ENCODE peak calls at places on chromosomes 1 and 21, in five cellular contexts. Y is right lobe of liver, O is NB4, W is uterus, S is lower leg skin. Z is an unnamed sample.

GRCh38 chr1:9146156-9146555 is 17.3 kb upstream of the GPR157 start:
- DNase-seq in Y (no peak), O (no peak), W (no peak), S (no peak), Z (no peak)

GRCh38 chr1:41152622-41153044 is 89.5 kb downstream of the SCMH1 start:
- DNase-seq in Y (no peak), O (no peak), W (peak; percentile 45), S (no peak), Z (peak; percentile 23)

GRCh38 chr1:152517237-152517811 is 3.0 kb downstream of the CRCT1 start:
- DNase-seq in Y (peak; percentile 63), O (no peak), W (peak; percentile 27), S (no peak), Z (peak; percentile 33)

GRCh38 chr1:228414511-228415211 is 2.0 kb downstream of the TRIM17 start:
- DNase-seq in Y (no peak), O (no peak), W (no peak), S (no peak), Z (no peak)

GRCh38 chr1:25590096-25590824 is 26.3 kb upstream of the MAN1C1 start:
- DNase-seq in Y (no peak), O (peak; percentile 16), W (no peak), S (no peak), Z (no peak)

GRCh38 chr1:154962238-154962678 is 676 bp upstream of the PYGO2 start:
- DNase-seq in Y (peak; percentile 53), O (peak; percentile 66), W (no peak), S (no peak), Z (no peak)

GRCh38 chr1:232305020-232305419 is 324.9 kb downstream of the SIPA1L2 start:
- DNase-seq in Y (no peak), O (no peak), W (no peak), S (no peak), Z (no peak)

GRCh38 chr1:61064673-61065072 is 17.7 kb upstream of the NFIA start:
- DNase-seq in Y (no peak), O (no peak), W (no peak), S (no peak), Z (no peak)

GRCh38 chr1:152159144-152159543 is at the start of gene RPTN:
- DNase-seq in Y (no peak), O (no peak), W (no peak), S (no peak), Z (no peak)

GRCh38 chr1:7209340-7209739 is 424.1 kb downstream of the CAMTA1 start:
- DNase-seq in Y (no peak), O (no peak), W (no peak), S (no peak), Z (no peak)

GRCh38 chr1:28860332-28861073 is 48.5 kb downstream of the OPRD1 start:
- DNase-seq in Y (no peak), O (no peak), W (no peak), S (no peak), Z (peak; percentile 30)

GRCh38 chr1:157704878-157705277 is 4.3 kb upstream of the FCRL3 start:
- DNase-seq in Y (no peak), O (no peak), W (no peak), S (no peak), Z (no peak)

GRCh38 chr1:8397511-8397910 is 79.6 kb downstream of the SLC45A1 start:
- DNase-seq in Y (no peak), O (peak; percentile 51), W (no peak), S (no peak), Z (no peak)

GRCh38 chr1:45954401-45954847 is 151.0 kb downstream of the MAST2 start:
- DNase-seq in Y (no peak), O (peak; percentile 2), W (no peak), S (no peak), Z (no peak)

GRCh38 chr1:41955461-41956159 is 36.9 kb upstream of the HIVEP3 start:
- DNase-seq in Y (no peak), O (peak; percentile 80), W (no peak), S (no peak), Z (peak; percentile 56)

GRCh38 chr1:150410582-150411101 is 46.7 kb downstream of the RPRD2 start:
- DNase-seq in Y (peak; percentile 31), O (peak; percentile 81), W (no peak), S (no peak), Z (no peak)

GRCh38 chr1:113605099-113605498 is 154.2 kb downstream of the PHTF1 start:
- DNase-seq in Y (no peak), O (no peak), W (no peak), S (no peak), Z (no peak)

GRCh38 chr1:35369922-35370671 is 101.6 kb downstream of the ZMYM4 start:
- DNase-seq in Y (no peak), O (peak; percentile 40), W (peak; percentile 62), S (no peak), Z (no peak)

GRCh38 chr1:51170342-51170741 is 65.7 kb upstream of the RNF11 start:
- DNase-seq in Y (no peak), O (peak; percentile 65), W (no peak), S (no peak), Z (no peak)

GRCh38 chr1:31689821-31690220 is 14.0 kb downstream of the COL16A1 start:
- DNase-seq in Y (no peak), O (no peak), W (no peak), S (no peak), Z (peak; percentile 96)
- TF ChIP-seq POLR2A in Y (no peak), O (no peak), W (no peak), S (no peak), Z (no peak)

DNA sequence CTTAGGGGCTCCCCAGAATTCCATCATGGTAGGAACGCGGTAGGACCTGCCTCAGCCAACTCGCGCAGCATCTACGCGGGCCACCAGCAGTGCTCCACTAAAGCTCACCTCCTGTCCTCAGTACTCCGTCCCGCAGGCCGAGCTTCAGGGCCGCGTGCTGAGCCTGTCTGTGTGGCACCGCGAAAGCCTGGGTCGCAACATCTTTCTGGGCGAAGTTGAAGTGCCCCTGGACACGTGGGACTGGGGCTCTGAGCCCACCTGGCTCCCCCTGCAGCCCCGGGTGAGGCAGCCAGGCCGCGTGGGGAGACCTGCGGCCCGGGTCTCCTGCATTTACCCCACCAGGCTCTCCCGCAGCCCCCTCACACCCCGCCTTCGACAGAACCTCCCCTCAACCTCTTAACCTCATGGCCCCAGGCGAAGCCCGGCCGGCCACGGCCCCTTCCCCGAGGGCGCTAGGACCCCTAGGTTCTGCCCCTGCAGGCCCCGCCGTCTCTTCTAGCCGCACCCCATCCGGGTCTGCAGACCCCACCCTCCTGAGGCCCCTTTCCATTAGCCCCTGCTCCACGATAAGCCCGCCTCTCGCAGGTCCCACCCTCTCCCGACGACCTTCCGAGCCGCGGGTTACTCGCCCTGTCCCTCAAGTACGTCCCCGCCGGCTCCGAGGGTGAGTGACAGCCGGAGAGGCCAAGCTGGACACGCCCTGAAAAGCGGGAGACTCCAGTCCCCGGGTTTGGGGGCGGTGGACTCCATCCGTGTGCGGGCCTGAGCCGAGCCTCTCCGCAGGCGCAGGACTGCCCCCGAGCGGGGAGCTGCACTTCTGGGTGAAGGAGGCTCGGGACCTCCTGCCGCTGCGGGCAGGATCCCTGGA is 9.1 kb downstream of the SYTL1 start:
- DNase-seq in Y (no peak), O (no peak), W (no peak), S (no peak), Z (no peak)
- TF ChIP-seq POLR2A in Y (no peak), O (no peak), W (no peak), S (no peak), Z (no peak)

GRCh38 chr21:33237446-33237845 is 7.7 kb downstream of the IFNAR2 start:
- DNase-seq in Y (no peak), O (no peak), W (no peak), S (no peak), Z (no peak)
- TF ChIP-seq POLR2A in Y (no peak), O (no peak), W (no peak), S (no peak), Z (no peak)

GRCh38 chr1:24163999-24164398 is 21.1 kb upstream of the IL22RA1 start:
- DNase-seq in Y (no peak), O (no peak), W (no peak), S (no peak), Z (no peak)
- TF ChIP-seq POLR2A in Y (no peak), O (no peak), W (no peak), S (no peak), Z (no peak)

GRCh38 chr1:184385863-184386262 is 966 bp upstream of the C1orf21 start:
- DNase-seq in Y (no peak), O (no peak), W (no peak), S (no peak), Z (no peak)

GRCh38 chr1:184388671-184389292 is 2.0 kb downstream of the C1orf21 start:
- DNase-seq in Y (no peak), O (no peak), W (no peak), S (no peak), Z (no peak)

GRCh38 chr1:184386271-184387068 is at the start of gene C1orf21:
- DNase-seq in Y (peak; percentile 92), O (peak; percentile 80), W (peak; percentile 91), S (peak; percentile 84), Z (peak; percentile 81)

GRCh38 chr1:184387871-184388670 is 1.2 kb downstream of the C1orf21 start:
- DNase-seq in Y (peak; percentile 60), O (peak; percentile 32), W (peak; percentile 58), S (peak; percentile 55), Z (peak; percentile 62)

DNA sequence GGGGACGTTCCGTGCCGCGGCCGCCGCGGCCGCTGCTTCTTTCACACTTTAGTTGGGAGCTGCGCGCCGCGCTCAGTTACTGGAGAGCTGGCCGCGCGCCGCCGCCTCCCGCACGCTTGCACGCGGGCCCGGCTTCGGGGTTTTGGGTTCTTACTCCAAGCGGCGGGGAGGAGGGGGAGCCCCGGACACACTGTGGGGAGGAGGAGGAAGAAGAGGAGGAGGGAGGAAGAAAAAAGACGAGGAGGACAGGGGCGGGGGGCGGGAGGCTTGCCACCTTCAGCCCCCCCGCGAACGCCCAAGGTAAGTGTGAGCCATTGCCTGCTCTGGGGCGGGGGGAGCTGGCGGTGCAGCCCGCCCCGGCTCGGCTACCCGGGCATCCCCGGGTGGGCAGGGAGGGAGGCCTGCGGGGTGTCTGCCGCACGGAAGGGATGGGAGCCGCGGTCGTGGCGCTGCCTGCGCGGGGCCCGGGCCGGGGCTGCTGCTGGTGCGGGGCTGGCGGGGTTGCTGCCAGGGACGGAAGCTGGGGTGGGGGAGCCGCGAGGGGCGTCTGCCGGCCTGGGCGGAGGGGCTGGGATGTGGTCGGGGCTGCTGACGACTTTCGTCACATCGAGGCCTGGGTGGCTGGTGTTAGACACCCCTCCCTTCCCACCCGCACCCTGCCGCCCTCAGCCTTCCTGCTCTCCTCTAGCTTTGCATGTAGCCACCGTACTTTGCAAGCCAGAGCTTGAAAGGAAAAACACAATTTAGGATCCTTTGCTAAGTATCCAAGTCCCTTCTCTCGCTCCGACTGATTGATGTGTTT is 441 bp downstream of the C1orf21 start:
- DNase-seq in Y (peak; percentile 50), O (peak; percentile 49), W (peak; percentile 46), S (peak; percentile 43), Z (peak; percentile 21)
- TF ChIP-seq POLR2A in Y (peak; percentile 68), O (no peak), W (no peak), S (no peak), Z (no peak)

GRCh38 chr1:224882264-224882663 is 47.2 kb upstream of the DNAH14 start:
- DNase-seq in Y (no peak), O (no peak), W (no peak), S (no peak), Z (no peak)

GRCh38 chr1:224880593-224881307 is 48.7 kb upstream of the DNAH14 start:
- DNase-seq in Y (no peak), O (no peak), W (no peak), S (no peak), Z (no peak)

GRCh38 chr1:224881762-224882211 is 47.7 kb upstream of the DNAH14 start:
- DNase-seq in Y (no peak), O (no peak), W (no peak), S (no peak), Z (no peak)

GRCh38 chr1:224879404-224879803 is 50.1 kb upstream of the DNAH14 start:
- DNase-seq in Y (no peak), O (no peak), W (no peak), S (no peak), Z (no peak)

GRCh38 chr1:224884428-224884827 is 45.0 kb upstream of the DNAH14 start:
- DNase-seq in Y (no peak), O (no peak), W (no peak), S (no peak), Z (no peak)
- TF ChIP-seq POLR2A in Y (no peak), O (no peak), W (no peak), S (no peak), Z (no peak)